ENCODE peak calls at places on chromosomes 16 and 17, in five cellular contexts. One of them, this sample, is unnamed.

GRCh38 chr16:80280557-80280956 is 260.2 kb upstream of the DYNLRB2 start:
- DNase-seq in PC-3: no peak
- DNase-seq in ascending aorta: no peak
- DNase-seq in fibroblast of lung: no peak
- DNase-seq in natural killer cell: no peak
- DNase-seq in this sample: no peak

GRCh38 chr17:57534863-57535651 is 210.0 kb downstream of the CCDC182 start:
- DNase-seq in PC-3: no peak
- DNase-seq in ascending aorta: no peak
- DNase-seq in fibroblast of lung: no peak
- DNase-seq in natural killer cell: no peak
- DNase-seq in this sample: no peak

GRCh38 chr17:18158022-18158600 is 25.5 kb upstream of the ALKBH5 start:
- DNase-seq in PC-3: peak
- DNase-seq in ascending aorta: peak
- DNase-seq in fibroblast of lung: peak
- DNase-seq in natural killer cell: peak
- DNase-seq in this sample: peak

GRCh38 chr17:79800325-79801155 is 3.7 kb upstream of the CBX8 start:
- DNase-seq in PC-3: peak
- DNase-seq in ascending aorta: no peak
- DNase-seq in fibroblast of lung: peak
- DNase-seq in natural killer cell: no peak
- DNase-seq in this sample: no peak

GRCh38 chr17:17344507-17345293 is 41.5 kb downstream of the NT5M start:
- DNase-seq in PC-3: no peak
- DNase-seq in ascending aorta: no peak
- DNase-seq in fibroblast of lung: no peak
- DNase-seq in natural killer cell: no peak
- DNase-seq in this sample: no peak

GRCh38 chr16:88540346-88540977 is 29.7 kb upstream of the ZC3H18 start:
- DNase-seq in PC-3: no peak
- DNase-seq in ascending aorta: no peak
- DNase-seq in fibroblast of lung: no peak
- DNase-seq in natural killer cell: no peak
- DNase-seq in this sample: no peak

GRCh38 chr16:80023865-80024264 is 423.3 kb upstream of the MAF start:
- DNase-seq in PC-3: no peak
- DNase-seq in ascending aorta: no peak
- DNase-seq in fibroblast of lung: peak
- DNase-seq in natural killer cell: no peak
- DNase-seq in this sample: no peak

GRCh38 chr17:63740464-63741181 is 976 bp downstream of the STRADA start:
- DNase-seq in PC-3: peak
- DNase-seq in ascending aorta: no peak
- DNase-seq in fibroblast of lung: peak
- DNase-seq in natural killer cell: no peak
- DNase-seq in this sample: no peak

GRCh38 chr17:82662711-82663261 is 14.5 kb upstream of the WDR45B start:
- DNase-seq in PC-3: no peak
- DNase-seq in ascending aorta: no peak
- DNase-seq in fibroblast of lung: no peak
- DNase-seq in natural killer cell: no peak
- DNase-seq in this sample: no peak

GRCh38 chr16:67663151-67663876 is 2.6 kb downstream of the PARD6A start:
- DNase-seq in PC-3: no peak
- DNase-seq in ascending aorta: no peak
- DNase-seq in fibroblast of lung: no peak
- DNase-seq in natural killer cell: no peak
- DNase-seq in this sample: no peak

GRCh38 chr16:51225902-51226301 is 74.8 kb upstream of the SALL1 start:
- DNase-seq in PC-3: no peak
- DNase-seq in ascending aorta: no peak
- DNase-seq in fibroblast of lung: no peak
- DNase-seq in natural killer cell: no peak
- DNase-seq in this sample: no peak

GRCh38 chr16:19601083-19601976 is 45.8 kb downstream of the VPS35L start:
- DNase-seq in PC-3: peak
- DNase-seq in ascending aorta: no peak
- DNase-seq in fibroblast of lung: peak
- DNase-seq in natural killer cell: no peak
- DNase-seq in this sample: no peak

GRCh38 chr17:64641499-64641898 is 20.6 kb downstream of the SMURF2 start:
- DNase-seq in PC-3: peak
- DNase-seq in ascending aorta: no peak
- DNase-seq in fibroblast of lung: peak
- DNase-seq in natural killer cell: no peak
- DNase-seq in this sample: no peak

GRCh38 chr16:64738321-64738960 is 383.4 kb downstream of the CDH11 start:
- DNase-seq in PC-3: no peak
- DNase-seq in ascending aorta: no peak
- DNase-seq in fibroblast of lung: peak
- DNase-seq in natural killer cell: no peak
- DNase-seq in this sample: no peak

GRCh38 chr17:57531078-57531477 is 214.0 kb downstream of the CCDC182 start:
- DNase-seq in PC-3: no peak
- DNase-seq in ascending aorta: no peak
- DNase-seq in fibroblast of lung: no peak
- DNase-seq in natural killer cell: no peak
- DNase-seq in this sample: no peak

GRCh38 chr17:57541472-57542394 is 203.4 kb downstream of the CCDC182 start:
- DNase-seq in PC-3: no peak
- DNase-seq in ascending aorta: peak
- DNase-seq in fibroblast of lung: peak
- DNase-seq in natural killer cell: no peak
- DNase-seq in this sample: no peak

GRCh38 chr17:58997756-58998553 is 108.7 kb downstream of the TRIM37 start:
- DNase-seq in PC-3: peak
- DNase-seq in ascending aorta: no peak
- DNase-seq in fibroblast of lung: peak
- DNase-seq in natural killer cell: no peak
- DNase-seq in this sample: no peak

GRCh38 chr17:45305532-45306087 is 11.2 kb downstream of the MAP3K14 start:
- DNase-seq in PC-3: no peak
- DNase-seq in ascending aorta: no peak
- DNase-seq in fibroblast of lung: peak
- DNase-seq in natural killer cell: no peak
- DNase-seq in this sample: no peak

GRCh38 chr16:88287219-88287618 is 95.5 kb upstream of the ZNF469 start:
- DNase-seq in PC-3: peak
- DNase-seq in ascending aorta: no peak
- DNase-seq in fibroblast of lung: peak
- DNase-seq in natural killer cell: no peak
- DNase-seq in this sample: no peak

GRCh38 chr17:42541041-42541833 is 5.2 kb downstream of the NAGLU start:
- DNase-seq in PC-3: peak
- DNase-seq in ascending aorta: no peak
- DNase-seq in fibroblast of lung: no peak
- DNase-seq in natural killer cell: no peak
- DNase-seq in this sample: no peak

GRCh38 chr17:2259769-2260536 is 43.6 kb downstream of the SMG6 start:
- DNase-seq in PC-3: no peak
- DNase-seq in ascending aorta: no peak
- DNase-seq in fibroblast of lung: peak
- DNase-seq in natural killer cell: peak
- DNase-seq in this sample: no peak

GRCh38 chr17:56440391-56440790 is 153.1 kb upstream of the NOG start:
- DNase-seq in PC-3: no peak
- DNase-seq in ascending aorta: no peak
- DNase-seq in fibroblast of lung: peak
- DNase-seq in natural killer cell: no peak
- DNase-seq in this sample: no peak

GRCh38 chr16:50295541-50296132 is 29.3 kb downstream of the ADCY7 start:
- DNase-seq in PC-3: no peak
- DNase-seq in ascending aorta: no peak
- DNase-seq in fibroblast of lung: no peak
- DNase-seq in natural killer cell: no peak
- DNase-seq in this sample: no peak

GRCh38 chr16:75256059-75256870 is 4.8 kb upstream of the BCAR1 start:
- DNase-seq in PC-3: no peak
- DNase-seq in ascending aorta: no peak
- DNase-seq in fibroblast of lung: no peak
- DNase-seq in natural killer cell: no peak
- DNase-seq in this sample: no peak

GRCh38 chr16:4611337-4612023 is 3.2 kb downstream of the UBALD1 start:
- DNase-seq in PC-3: no peak
- DNase-seq in ascending aorta: no peak
- DNase-seq in fibroblast of lung: no peak
- DNase-seq in natural killer cell: no peak
- DNase-seq in this sample: no peak

GRCh38 chr16:53654946-53655345 is 48.7 kb downstream of the RPGRIP1L start:
- DNase-seq in PC-3: no peak
- DNase-seq in ascending aorta: no peak
- DNase-seq in fibroblast of lung: no peak
- DNase-seq in natural killer cell: no peak
- DNase-seq in this sample: no peak

GRCh38 chr17:30267625-30268024 is 24.1 kb downstream of the BLMH start:
- DNase-seq in PC-3: no peak
- DNase-seq in ascending aorta: no peak
- DNase-seq in fibroblast of lung: peak
- DNase-seq in natural killer cell: no peak
- DNase-seq in this sample: no peak

GRCh38 chr17:43418441-43419374 is 19.9 kb downstream of the ARL4D start:
- DNase-seq in PC-3: peak
- DNase-seq in ascending aorta: no peak
- DNase-seq in fibroblast of lung: peak
- DNase-seq in natural killer cell: no peak
- DNase-seq in this sample: no peak

GRCh38 chr17:59451706-59452105 is 113.7 kb upstream of the DHX40 start:
- DNase-seq in PC-3: peak
- DNase-seq in ascending aorta: no peak
- DNase-seq in fibroblast of lung: peak
- DNase-seq in natural killer cell: no peak
- DNase-seq in this sample: no peak

GRCh38 chr16:30382398-30383015 is at the start of gene SEPTIN1:
- DNase-seq in PC-3: no peak
- DNase-seq in ascending aorta: no peak
- DNase-seq in fibroblast of lung: no peak
- DNase-seq in natural killer cell: peak
- DNase-seq in this sample: no peak

GRCh38 chr16:29743827-29744531 is 1.8 kb downstream of the C16orf54 start:
- DNase-seq in PC-3: no peak
- DNase-seq in ascending aorta: no peak
- DNase-seq in fibroblast of lung: no peak
- DNase-seq in natural killer cell: peak
- DNase-seq in this sample: no peak

DNA sequence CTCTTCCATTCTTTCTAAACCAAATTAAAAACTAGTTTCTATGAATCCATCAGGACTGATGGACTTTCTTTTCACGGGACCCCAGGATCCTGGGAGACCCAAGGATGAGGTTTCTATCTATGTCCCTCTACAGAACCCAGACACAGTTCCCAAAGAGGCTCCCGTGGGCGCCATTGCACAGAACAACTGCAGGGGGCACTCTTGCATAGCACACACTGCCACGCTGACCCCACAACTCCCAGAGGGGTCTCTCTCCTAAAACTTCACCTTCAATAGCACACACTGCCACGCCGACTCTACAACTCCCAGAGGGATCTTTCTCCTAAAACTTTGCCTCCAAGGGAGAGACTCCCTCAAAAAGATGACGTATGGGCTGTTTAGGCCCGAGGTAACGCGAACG is 9.0 kb downstream of the ABR start:
- DNase-seq in PC-3: no peak
- DNase-seq in ascending aorta: no peak
- DNase-seq in fibroblast of lung: no peak
- DNase-seq in natural killer cell: no peak
- DNase-seq in this sample: no peak
- TF ChIP-seq CTCF in PC-3: peak
- TF ChIP-seq CTCF in ascending aorta: no peak
- TF ChIP-seq CTCF in fibroblast of lung: no peak
- TF ChIP-seq CTCF in natural killer cell: no peak
- TF ChIP-seq CTCF in this sample: peak

GRCh38 chr16:57939872-57940224 is 31.1 kb downstream of the CNGB1 start:
- DNase-seq in PC-3: no peak
- DNase-seq in ascending aorta: no peak
- DNase-seq in fibroblast of lung: no peak
- DNase-seq in natural killer cell: no peak
- DNase-seq in this sample: no peak
- TF ChIP-seq CTCF in PC-3: no peak
- TF ChIP-seq CTCF in ascending aorta: no peak
- TF ChIP-seq CTCF in fibroblast of lung: no peak
- TF ChIP-seq CTCF in natural killer cell: no peak
- TF ChIP-seq CTCF in this sample: no peak

DNA sequence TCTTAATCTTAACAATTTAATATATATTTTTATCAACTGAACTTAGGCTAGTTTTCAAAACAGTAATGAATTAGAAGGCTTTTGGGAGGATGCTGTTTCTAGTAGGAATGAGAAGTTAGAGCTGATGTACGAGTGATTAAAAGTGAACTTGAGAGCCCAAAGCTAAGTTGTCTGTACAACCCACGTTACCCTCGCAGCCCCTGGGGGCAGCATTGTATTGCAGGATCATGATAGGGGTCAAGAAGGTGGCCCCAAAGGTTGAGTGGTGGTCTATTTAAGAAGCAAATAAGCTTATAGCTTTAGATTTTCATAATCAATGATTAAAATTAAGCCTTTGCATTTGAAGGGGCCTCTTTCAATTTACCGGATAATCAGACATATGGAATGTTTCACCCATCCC is 33.7 kb upstream of the ALDH3A2 start:
- DNase-seq in PC-3: no peak
- DNase-seq in ascending aorta: no peak
- DNase-seq in fibroblast of lung: no peak
- DNase-seq in natural killer cell: no peak
- DNase-seq in this sample: no peak
- TF ChIP-seq CTCF in PC-3: peak
- TF ChIP-seq CTCF in ascending aorta: no peak
- TF ChIP-seq CTCF in fibroblast of lung: no peak
- TF ChIP-seq CTCF in natural killer cell: no peak
- TF ChIP-seq CTCF in this sample: no peak

GRCh38 chr17:6428207-6428965 is 6.5 kb downstream of the AIPL1 start:
- DNase-seq in PC-3: no peak
- DNase-seq in ascending aorta: no peak
- DNase-seq in fibroblast of lung: no peak
- DNase-seq in natural killer cell: no peak
- DNase-seq in this sample: no peak

GRCh38 chr17:6425407-6425806 is 9.5 kb downstream of the AIPL1 start:
- DNase-seq in PC-3: no peak
- DNase-seq in ascending aorta: no peak
- DNase-seq in fibroblast of lung: no peak
- DNase-seq in natural killer cell: no peak
- DNase-seq in this sample: no peak

GRCh38 chr17:6426356-6427101 is 8.4 kb downstream of the AIPL1 start:
- DNase-seq in PC-3: no peak
- DNase-seq in ascending aorta: no peak
- DNase-seq in fibroblast of lung: no peak
- DNase-seq in natural killer cell: no peak
- DNase-seq in this sample: no peak

GRCh38 chr17:6429266-6429665 is 5.7 kb downstream of the AIPL1 start:
- DNase-seq in PC-3: no peak
- DNase-seq in ascending aorta: no peak
- DNase-seq in fibroblast of lung: no peak
- DNase-seq in natural killer cell: no peak
- DNase-seq in this sample: no peak

GRCh38 chr17:6427284-6427781 is 7.6 kb downstream of the AIPL1 start:
- DNase-seq in PC-3: peak
- DNase-seq in ascending aorta: no peak
- DNase-seq in fibroblast of lung: peak
- DNase-seq in natural killer cell: peak
- DNase-seq in this sample: no peak
- TF ChIP-seq CTCF in PC-3: peak
- TF ChIP-seq CTCF in ascending aorta: no peak
- TF ChIP-seq CTCF in fibroblast of lung: no peak
- TF ChIP-seq CTCF in natural killer cell: no peak
- TF ChIP-seq CTCF in this sample: peak

This sample was measured in type B pancreatic cell.